ENCODE peak calls at places on chromosome 1, in nine cellular contexts. One of them, this sample, is unnamed.

GRCh38 chr1:17883662-17884395 is 128.7 kb downstream of the ACTL8 start:
- DNase-seq in RCC 7860: no peak
- DNase-seq in AML-193: no peak
- DNase-seq in stimulated activated CD4-positive, alpha-beta T cell treated with anti-CD3 and anti-CD28 coated beads, Interleukin-4, amount 100 ng/mL, for 4 hours: no peak
- DNase-seq in dermis blood vessel endothelial cell: no peak
- DNase-seq in fibroblast of lung: no peak
- DNase-seq in globus pallidus: no peak
- DNase-seq in cortex of kidney: no peak
- DNase-seq in NCI-H1694: no peak
- DNase-seq in this sample: no peak

GRCh38 chr1:186202174-186202843 is 172.7 kb downstream of the TPR start:
- DNase-seq in RCC 7860: no peak
- DNase-seq in AML-193: no peak
- DNase-seq in stimulated activated CD4-positive, alpha-beta T cell treated with anti-CD3 and anti-CD28 coated beads, Interleukin-4, amount 100 ng/mL, for 4 hours: no peak
- DNase-seq in dermis blood vessel endothelial cell: no peak
- DNase-seq in fibroblast of lung: no peak
- DNase-seq in globus pallidus: no peak
- DNase-seq in cortex of kidney: no peak
- DNase-seq in NCI-H1694: no peak
- DNase-seq in this sample: no peak

GRCh38 chr1:202252271-202252670 is 58.7 kb downstream of the LGR6 start:
- DNase-seq in RCC 7860: no peak
- DNase-seq in AML-193: no peak
- DNase-seq in stimulated activated CD4-positive, alpha-beta T cell treated with anti-CD3 and anti-CD28 coated beads, Interleukin-4, amount 100 ng/mL, for 4 hours: no peak
- DNase-seq in dermis blood vessel endothelial cell: no peak
- DNase-seq in fibroblast of lung: no peak
- DNase-seq in globus pallidus: no peak
- DNase-seq in cortex of kidney: no peak
- DNase-seq in NCI-H1694: no peak
- DNase-seq in this sample: no peak

GRCh38 chr1:6329851-6330250 is 63.7 kb downstream of the ACOT7 start:
- DNase-seq in RCC 7860: no peak
- DNase-seq in AML-193: no peak
- DNase-seq in stimulated activated CD4-positive, alpha-beta T cell treated with anti-CD3 and anti-CD28 coated beads, Interleukin-4, amount 100 ng/mL, for 4 hours: no peak
- DNase-seq in dermis blood vessel endothelial cell: no peak
- DNase-seq in fibroblast of lung: peak
- DNase-seq in globus pallidus: no peak
- DNase-seq in cortex of kidney: no peak
- DNase-seq in NCI-H1694: peak
- DNase-seq in this sample: no peak

GRCh38 chr1:53733975-53734649 is 4.9 kb downstream of the GLIS1 start:
- DNase-seq in RCC 7860: peak
- DNase-seq in AML-193: no peak
- DNase-seq in stimulated activated CD4-positive, alpha-beta T cell treated with anti-CD3 and anti-CD28 coated beads, Interleukin-4, amount 100 ng/mL, for 4 hours: no peak
- DNase-seq in dermis blood vessel endothelial cell: no peak
- DNase-seq in fibroblast of lung: peak
- DNase-seq in globus pallidus: no peak
- DNase-seq in cortex of kidney: no peak
- DNase-seq in NCI-H1694: no peak
- DNase-seq in this sample: no peak

GRCh38 chr1:119987112-119987511 is 82.3 kb downstream of the NOTCH2 start:
- DNase-seq in RCC 7860: peak
- DNase-seq in AML-193: peak
- DNase-seq in stimulated activated CD4-positive, alpha-beta T cell treated with anti-CD3 and anti-CD28 coated beads, Interleukin-4, amount 100 ng/mL, for 4 hours: peak
- DNase-seq in dermis blood vessel endothelial cell: no peak
- DNase-seq in fibroblast of lung: peak
- DNase-seq in globus pallidus: no peak
- DNase-seq in cortex of kidney: no peak
- DNase-seq in NCI-H1694: no peak
- DNase-seq in this sample: no peak

GRCh38 chr1:170146861-170147260 is 1.1 kb downstream of the NTMT2 start:
- DNase-seq in RCC 7860: no peak
- DNase-seq in AML-193: no peak
- DNase-seq in stimulated activated CD4-positive, alpha-beta T cell treated with anti-CD3 and anti-CD28 coated beads, Interleukin-4, amount 100 ng/mL, for 4 hours: no peak
- DNase-seq in dermis blood vessel endothelial cell: no peak
- DNase-seq in fibroblast of lung: peak
- DNase-seq in globus pallidus: no peak
- DNase-seq in cortex of kidney: no peak
- DNase-seq in NCI-H1694: no peak
- DNase-seq in this sample: no peak

GRCh38 chr1:102879439-102879993 is 228.8 kb downstream of the COL11A1 start:
- DNase-seq in RCC 7860: peak
- DNase-seq in AML-193: no peak
- DNase-seq in stimulated activated CD4-positive, alpha-beta T cell treated with anti-CD3 and anti-CD28 coated beads, Interleukin-4, amount 100 ng/mL, for 4 hours: no peak
- DNase-seq in dermis blood vessel endothelial cell: no peak
- DNase-seq in fibroblast of lung: peak
- DNase-seq in globus pallidus: no peak
- DNase-seq in cortex of kidney: no peak
- DNase-seq in NCI-H1694: no peak
- DNase-seq in this sample: no peak

GRCh38 chr1:174023438-174023837 is 1.3 kb upstream of the RC3H1 start:
- DNase-seq in RCC 7860: peak
- DNase-seq in AML-193: peak
- DNase-seq in stimulated activated CD4-positive, alpha-beta T cell treated with anti-CD3 and anti-CD28 coated beads, Interleukin-4, amount 100 ng/mL, for 4 hours: no peak
- DNase-seq in dermis blood vessel endothelial cell: peak
- DNase-seq in fibroblast of lung: peak
- DNase-seq in globus pallidus: peak
- DNase-seq in cortex of kidney: no peak
- DNase-seq in NCI-H1694: no peak
- DNase-seq in this sample: no peak

GRCh38 chr1:224582041-224582440 is 34.1 kb upstream of the CNIH3 start:
- DNase-seq in RCC 7860: no peak
- DNase-seq in AML-193: no peak
- DNase-seq in stimulated activated CD4-positive, alpha-beta T cell treated with anti-CD3 and anti-CD28 coated beads, Interleukin-4, amount 100 ng/mL, for 4 hours: no peak
- DNase-seq in dermis blood vessel endothelial cell: no peak
- DNase-seq in fibroblast of lung: no peak
- DNase-seq in globus pallidus: no peak
- DNase-seq in cortex of kidney: no peak
- DNase-seq in NCI-H1694: no peak
- DNase-seq in this sample: no peak

GRCh38 chr1:226903819-226904710 is 33.6 kb downstream of the PSEN2 start:
- DNase-seq in RCC 7860: no peak
- DNase-seq in AML-193: no peak
- DNase-seq in stimulated activated CD4-positive, alpha-beta T cell treated with anti-CD3 and anti-CD28 coated beads, Interleukin-4, amount 100 ng/mL, for 4 hours: no peak
- DNase-seq in dermis blood vessel endothelial cell: no peak
- DNase-seq in fibroblast of lung: peak
- DNase-seq in globus pallidus: no peak
- DNase-seq in cortex of kidney: no peak
- DNase-seq in NCI-H1694: no peak
- DNase-seq in this sample: no peak

GRCh38 chr1:48194801-48195200 is 27.7 kb upstream of the SLC5A9 start:
- DNase-seq in RCC 7860: no peak
- DNase-seq in AML-193: no peak
- DNase-seq in stimulated activated CD4-positive, alpha-beta T cell treated with anti-CD3 and anti-CD28 coated beads, Interleukin-4, amount 100 ng/mL, for 4 hours: no peak
- DNase-seq in dermis blood vessel endothelial cell: no peak
- DNase-seq in fibroblast of lung: no peak
- DNase-seq in globus pallidus: no peak
- DNase-seq in cortex of kidney: no peak
- DNase-seq in NCI-H1694: no peak
- DNase-seq in this sample: no peak

GRCh38 chr1:27007909-27008582 is 4.6 kb downstream of the TENT5B start:
- DNase-seq in RCC 7860: peak
- DNase-seq in AML-193: no peak
- DNase-seq in stimulated activated CD4-positive, alpha-beta T cell treated with anti-CD3 and anti-CD28 coated beads, Interleukin-4, amount 100 ng/mL, for 4 hours: no peak
- DNase-seq in dermis blood vessel endothelial cell: no peak
- DNase-seq in fibroblast of lung: no peak
- DNase-seq in globus pallidus: no peak
- DNase-seq in cortex of kidney: no peak
- DNase-seq in NCI-H1694: no peak
- DNase-seq in this sample: no peak

GRCh38 chr1:58933599-58933926 is 149.7 kb upstream of the JUN start:
- DNase-seq in RCC 7860: peak
- DNase-seq in AML-193: no peak
- DNase-seq in stimulated activated CD4-positive, alpha-beta T cell treated with anti-CD3 and anti-CD28 coated beads, Interleukin-4, amount 100 ng/mL, for 4 hours: no peak
- DNase-seq in dermis blood vessel endothelial cell: no peak
- DNase-seq in fibroblast of lung: no peak
- DNase-seq in globus pallidus: no peak
- DNase-seq in cortex of kidney: no peak
- DNase-seq in NCI-H1694: no peak
- DNase-seq in this sample: no peak

GRCh38 chr1:52323731-52324130 is 42.3 kb downstream of the CC2D1B start:
- DNase-seq in RCC 7860: no peak
- DNase-seq in AML-193: no peak
- DNase-seq in stimulated activated CD4-positive, alpha-beta T cell treated with anti-CD3 and anti-CD28 coated beads, Interleukin-4, amount 100 ng/mL, for 4 hours: no peak
- DNase-seq in dermis blood vessel endothelial cell: no peak
- DNase-seq in fibroblast of lung: no peak
- DNase-seq in globus pallidus: no peak
- DNase-seq in cortex of kidney: no peak
- DNase-seq in NCI-H1694: no peak
- DNase-seq in this sample: no peak

GRCh38 chr1:205247130-205247921 is 19.6 kb downstream of the TMCC2 start:
- DNase-seq in RCC 7860: no peak
- DNase-seq in AML-193: no peak
- DNase-seq in stimulated activated CD4-positive, alpha-beta T cell treated with anti-CD3 and anti-CD28 coated beads, Interleukin-4, amount 100 ng/mL, for 4 hours: no peak
- DNase-seq in dermis blood vessel endothelial cell: no peak
- DNase-seq in fibroblast of lung: no peak
- DNase-seq in globus pallidus: peak
- DNase-seq in cortex of kidney: no peak
- DNase-seq in NCI-H1694: no peak
- DNase-seq in this sample: no peak

GRCh38 chr1:194512361-194512760 is 1325.9 kb upstream of the B3GALT2 start:
- DNase-seq in RCC 7860: no peak
- DNase-seq in AML-193: no peak
- DNase-seq in stimulated activated CD4-positive, alpha-beta T cell treated with anti-CD3 and anti-CD28 coated beads, Interleukin-4, amount 100 ng/mL, for 4 hours: no peak
- DNase-seq in dermis blood vessel endothelial cell: no peak
- DNase-seq in fibroblast of lung: no peak
- DNase-seq in globus pallidus: no peak
- DNase-seq in cortex of kidney: no peak
- DNase-seq in NCI-H1694: no peak
- DNase-seq in this sample: no peak

GRCh38 chr1:244353572-244354091 is 98.1 kb downstream of the ADSS2 start:
- DNase-seq in RCC 7860: peak
- DNase-seq in AML-193: no peak
- DNase-seq in stimulated activated CD4-positive, alpha-beta T cell treated with anti-CD3 and anti-CD28 coated beads, Interleukin-4, amount 100 ng/mL, for 4 hours: no peak
- DNase-seq in dermis blood vessel endothelial cell: peak
- DNase-seq in fibroblast of lung: peak
- DNase-seq in globus pallidus: no peak
- DNase-seq in cortex of kidney: no peak
- DNase-seq in NCI-H1694: no peak
- DNase-seq in this sample: no peak

GRCh38 chr1:24912359-24913273 is 17.5 kb downstream of the RUNX3 start:
- DNase-seq in RCC 7860: no peak
- DNase-seq in AML-193: no peak
- DNase-seq in stimulated activated CD4-positive, alpha-beta T cell treated with anti-CD3 and anti-CD28 coated beads, Interleukin-4, amount 100 ng/mL, for 4 hours: no peak
- DNase-seq in dermis blood vessel endothelial cell: no peak
- DNase-seq in fibroblast of lung: no peak
- DNase-seq in globus pallidus: no peak
- DNase-seq in cortex of kidney: no peak
- DNase-seq in NCI-H1694: no peak
- DNase-seq in this sample: no peak

GRCh38 chr1:111441573-111442192 is 7.4 kb downstream of the WDR77 start:
- DNase-seq in RCC 7860: no peak
- DNase-seq in AML-193: peak
- DNase-seq in stimulated activated CD4-positive, alpha-beta T cell treated with anti-CD3 and anti-CD28 coated beads, Interleukin-4, amount 100 ng/mL, for 4 hours: peak
- DNase-seq in dermis blood vessel endothelial cell: peak
- DNase-seq in fibroblast of lung: peak
- DNase-seq in globus pallidus: no peak
- DNase-seq in cortex of kidney: no peak
- DNase-seq in NCI-H1694: no peak
- DNase-seq in this sample: peak

This sample was measured in GDM1.